ENCODE peak calls at places on chromosomes 13 and 19, in six cellular contexts. W, D, I, R, J and A are unnamed samples.

GRCh38 chr19:55635856-55636440 is 4.9 kb upstream of the ZNF580 start:
- DNase-seq in W (no peak), D (no peak), I (no peak), R (no peak), J (no peak), A (no peak)

GRCh38 chr19:4403005-4403761 is 743 bp downstream of the CHAF1A start:
- DNase-seq in W (no peak), D (no peak), I (no peak), R (no peak), J (peak; percentile 56), A (no peak)

GRCh38 chr13:72565893-72566292 is 161.5 kb downstream of the MZT1 start:
- DNase-seq in W (no peak), D (no peak), I (no peak), R (peak; percentile 72), J (peak; percentile 35), A (peak; percentile 17)

GRCh38 chr19:457636-458035 is 3.2 kb downstream of the SHC2 start:
- DNase-seq in W (no peak), D (no peak), I (peak; percentile 82), R (no peak), J (no peak), A (no peak)

GRCh38 chr19:43380771-43381386 is 27.4 kb downstream of the CD177 start:
- DNase-seq in W (no peak), D (no peak), I (no peak), R (no peak), J (peak; percentile 9), A (no peak)

GRCh38 chr19:55482128-55482961 is 2.6 kb upstream of the NAT14 start:
- DNase-seq in W (no peak), D (no peak), I (peak; percentile 86), R (no peak), J (peak; percentile 34), A (no peak)

GRCh38 chr19:35247526-35248309 is 1.1 kb upstream of the LSR start:
- DNase-seq in W (peak; percentile 51), D (peak; percentile 37), I (peak; percentile 94), R (peak; percentile 94), J (peak; percentile 98), A (peak; percentile 96)

GRCh38 chr13:25114220-25114619 is 18.3 kb downstream of the PABPC3 start:
- DNase-seq in W (peak; percentile 36), D (peak; percentile 21), I (no peak), R (peak; percentile 86), J (peak; percentile 90), A (peak; percentile 63)

GRCh38 chr19:50155520-50156109 is 7.5 kb downstream of the IZUMO2 start:
- DNase-seq in W (no peak), D (no peak), I (no peak), R (no peak), J (peak; percentile 39), A (no peak)

GRCh38 chr19:35069706-35070105 is 28.2 kb downstream of the HPN start:
- DNase-seq in W (no peak), D (no peak), I (no peak), R (no peak), J (no peak), A (no peak)

GRCh38 chr13:34349091-34349722 is 531.3 kb downstream of the RFC3 start:
- DNase-seq in W (peak; percentile 76), D (no peak), I (no peak), R (peak; percentile 40), J (no peak), A (no peak)

GRCh38 chr13:19089315-19089714 is 92.3 kb downstream of the TUBA3C start:
- DNase-seq in W (no peak), D (no peak), I (no peak), R (no peak), J (no peak), A (no peak)

GRCh38 chr19:31346660-31347059 is 2.6 kb downstream of the TSHZ3 start:
- DNase-seq in W (no peak), D (no peak), I (no peak), R (no peak), J (no peak), A (no peak)

GRCh38 chr19:3098515-3099346 is 4.6 kb downstream of the GNA11 start:
- DNase-seq in W (peak; percentile 86), D (no peak), I (peak; percentile 87), R (no peak), J (no peak), A (peak; percentile 72)

GRCh38 chr19:3099347-3100145 is 5.4 kb downstream of the GNA11 start:
- DNase-seq in W (no peak), D (no peak), I (peak; percentile 62), R (no peak), J (no peak), A (no peak)

GRCh38 chr19:3097442-3097871 is 3.3 kb downstream of the GNA11 start:
- DNase-seq in W (no peak), D (no peak), I (peak; percentile 54), R (no peak), J (no peak), A (peak; percentile 76)

GRCh38 chr19:3096902-3097326 is 2.8 kb downstream of the GNA11 start:
- DNase-seq in W (no peak), D (no peak), I (peak; percentile 43), R (peak; percentile 61), J (no peak), A (peak; percentile 62)

GRCh38 chr19:3098141-3098514 is 4.0 kb downstream of the GNA11 start:
- DNase-seq in W (peak; percentile 58), D (no peak), I (peak; percentile 85), R (no peak), J (no peak), A (peak; percentile 64)
- H3K4me3 ChIP-seq in W (peak overlapping the region; percentile 98), D (no peak overlapping the region), I (no peak overlapping the region), R (no peak overlapping the region), J (no peak overlapping the region), A (no peak overlapping the region)

GRCh38 chr13:79497852-79498251 is 16.9 kb downstream of the NDFIP2 start:
- DNase-seq in W (no peak), D (no peak), I (no peak), R (no peak), J (no peak), A (no peak)

GRCh38 chr13:79491715-79492114 is 10.8 kb downstream of the NDFIP2 start:
- DNase-seq in W (no peak), D (no peak), I (no peak), R (no peak), J (peak; percentile 74), A (no peak)

GRCh38 chr13:79492918-79493594 is 12.1 kb downstream of the NDFIP2 start:
- DNase-seq in W (no peak), D (no peak), I (no peak), R (no peak), J (no peak), A (no peak)

GRCh38 chr13:79492313-79492798 is 11.4 kb downstream of the NDFIP2 start:
- DNase-seq in W (no peak), D (no peak), I (no peak), R (no peak), J (peak; percentile 61), A (no peak)

DNA sequence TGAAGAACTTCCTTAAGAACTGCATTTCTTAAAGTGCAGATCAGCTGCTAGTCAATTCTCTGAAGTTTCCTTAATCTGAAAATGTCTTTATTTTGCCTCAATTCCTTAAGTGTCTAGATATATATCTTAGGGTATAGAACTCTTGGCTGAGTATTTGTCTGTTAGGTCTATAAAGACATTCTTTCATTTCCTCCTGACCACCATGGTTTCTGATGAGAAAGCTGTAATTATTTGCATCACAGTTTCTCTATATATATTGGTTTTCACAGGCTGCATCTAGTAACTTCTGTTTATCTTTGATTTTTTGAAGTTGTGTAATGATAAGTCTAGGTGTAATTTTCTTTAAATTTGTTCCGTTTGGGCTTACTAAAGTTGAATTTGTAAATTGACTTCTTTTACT is 15.2 kb downstream of the NDFIP2 start:
- DNase-seq in W (no peak), D (no peak), I (no peak), R (no peak), J (no peak), A (no peak)
- H3K4me3 ChIP-seq in W (no peak overlapping the region), D (no peak overlapping the region), I (no peak overlapping the region), R (no peak overlapping the region), J (no peak overlapping the region), A (no peak overlapping the region)

GRCh38 chr19:17948967-17949930 is 16.4 kb downstream of the CCDC124 start:
- DNase-seq in W (no peak), D (no peak), I (peak; percentile 57), R (no peak), J (no peak), A (no peak)
- H3K4me3 ChIP-seq in W (peak overlapping the region; percentile 83), D (peak overlapping the region; percentile 41), I (no peak overlapping the region), R (no peak overlapping the region), J (no peak overlapping the region), A (no peak overlapping the region)

GRCh38 chr13:74574964-74575728 is 440.9 kb upstream of the KLF12 start:
- DNase-seq in W (no peak), D (no peak), I (no peak), R (no peak), J (peak; percentile 59), A (no peak)
- H3K4me3 ChIP-seq in W (peak overlapping the region; percentile 48), D (peak overlapping the region; percentile 49), I (no peak overlapping the region), R (peak overlapping the region; percentile 30), J (peak overlapping the region; percentile 18), A (no peak overlapping the region)

DNA sequence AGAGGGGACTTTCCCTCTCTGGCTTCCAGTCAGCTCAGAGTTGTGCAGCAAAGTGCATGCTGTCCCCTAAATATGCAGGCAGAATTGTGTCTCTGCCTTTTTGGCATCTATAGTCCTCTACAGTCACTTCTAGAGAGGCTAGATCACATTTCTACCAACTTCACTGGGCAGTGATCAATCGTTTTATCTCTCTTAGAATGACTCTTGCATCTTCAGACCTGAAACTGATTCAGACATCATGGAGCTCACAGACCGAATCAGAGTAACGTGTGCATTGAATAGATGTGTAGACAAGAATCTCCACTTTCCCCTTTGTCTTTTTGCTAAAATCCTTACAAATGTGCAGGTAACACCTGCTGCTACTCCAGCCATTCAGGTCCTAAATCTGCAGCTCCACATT is 6.2 kb downstream of the ZNF253 start:
- DNase-seq in W (no peak), D (no peak), I (no peak), R (no peak), J (no peak), A (no peak)
- H3K4me3 ChIP-seq in W (no peak overlapping the region), D (no peak overlapping the region), I (no peak overlapping the region), R (no peak overlapping the region), J (no peak overlapping the region), A (no peak overlapping the region)

GRCh38 chr13:47672245-47672975 is 328.7 kb downstream of the SUCLA2 start:
- DNase-seq in W (no peak), D (no peak), I (no peak), R (no peak), J (no peak), A (no peak)
- H3K4me3 ChIP-seq in W (no peak overlapping the region), D (no peak overlapping the region), I (no peak overlapping the region), R (no peak overlapping the region), J (no peak overlapping the region), A (no peak overlapping the region)